ENCODE peak calls at places on chromosome 1, in ten cellular contexts. G, E, Y, T, M, K, Z, H, L and I are unnamed samples.

GRCh38 chr1:19066874-19067186 is 110.4 kb upstream of the IFFO2 start:
- DNase-seq in M (no peak), G (no peak), Y (no peak), H (no peak), E (no peak), L (no peak), Z (no peak), K (no peak), T (no peak), I (no peak)

GRCh38 chr1:46812065-46812750 is 13.4 kb downstream of the CYP4B1 start:
- DNase-seq in E (no peak), L (no peak), G (no peak), H (no peak), T (no peak), K (no peak), Y (no peak), Z (no peak), M (no peak), I (no peak)

GRCh38 chr1:54112969-54113368 is 39.8 kb downstream of the CDCP2 start:
- DNase-seq in Z (no peak), G (no peak), E (no peak), Y (no peak), M (no peak), T (no peak), H (peak; percentile 22), L (no peak), K (no peak), I (no peak)

GRCh38 chr1:45802343-45803298 is 791 bp upstream of the MAST2 start:
- DNase-seq in L (peak; percentile 74), T (peak; percentile 57), M (no peak), H (peak; percentile 99), E (peak; percentile 99), Z (no peak), G (no peak), K (peak; percentile 33), Y (no peak), I (peak; percentile 81)

GRCh38 chr1:93448983-93449805 is 1.3 kb downstream of the FNBP1L start:
- DNase-seq in M (no peak), K (no peak), L (peak; percentile 38), G (no peak), Y (no peak), E (peak; percentile 63), T (peak; percentile 83), H (peak; percentile 56), Z (no peak), I (no peak)

GRCh38 chr1:97824644-97825043 is 96.2 kb downstream of the DPYD start:
- DNase-seq in T (no peak), Z (no peak), L (no peak), E (no peak), H (no peak), M (no peak), Y (no peak), K (no peak), G (no peak), I (no peak)

GRCh38 chr1:173506437-173506836 is 29.3 kb downstream of the PRDX6 start:
- DNase-seq in T (no peak), Y (no peak), Z (no peak), L (no peak), M (no peak), E (no peak), K (no peak), H (no peak), G (no peak), I (no peak)

GRCh38 chr1:201938440-201939005 is 7.8 kb downstream of the LMOD1 start:
- DNase-seq in T (no peak), H (no peak), G (no peak), E (no peak), M (no peak), Y (no peak), L (no peak), Z (no peak), K (no peak), I (no peak)

GRCh38 chr1:56531624-56532358 is 47.6 kb downstream of the PLPP3 start:
- DNase-seq in T (no peak), E (no peak), L (no peak), K (no peak), G (no peak), M (no peak), Z (no peak), Y (no peak), H (no peak), I (no peak)